ENCODE peak calls at places on chromosome 4, in ten cellular contexts. J is adipocyte, L is cardiac fibroblast, R is ovary, I is tibial nerve, T is neural progenitor cell, S is gastrocnemius medialis, V is GM23338, O is right cardiac atrium, B is dorsolateral prefrontal cortex. Z is an unnamed sample.

GRCh38 chr4:44121210-44121609 is 327.4 kb downstream of the KCTD8 start:
- DNase-seq in J (no peak), L (peak), R (no peak), I (no peak), T (no peak), S (no peak), V (no peak), O (no peak), B (no peak), Z (no peak)

GRCh38 chr4:28557755-28558154 is 1697.1 kb downstream of the STIM2 start:
- DNase-seq in J (peak), L (peak), R (no peak), I (no peak), T (no peak), S (no peak), V (no peak), O (no peak), B (no peak), Z (no peak)

GRCh38 chr4:163544407-163545038 is 50.0 kb downstream of the TMA16 start:
- DNase-seq in J (peak), L (peak), R (peak), I (no peak), T (peak), S (no peak), V (peak), O (peak), B (no peak), Z (no peak)

GRCh38 chr4:47326067-47326466 is 137.4 kb downstream of the COMMD8 start:
- DNase-seq in J (no peak), L (no peak), R (no peak), I (no peak), T (no peak), S (no peak), V (no peak), O (no peak), B (no peak), Z (no peak)

GRCh38 chr4:103018391-103019318 is 850 bp downstream of the SLC9B1 start:
- DNase-seq in J (peak), L (no peak), R (peak), I (no peak), T (no peak), S (no peak), V (peak), O (no peak), B (no peak), Z (no peak)

GRCh38 chr4:121567748-121568147 is 129.0 kb downstream of the ANXA5 start:
- DNase-seq in J (no peak), L (no peak), R (no peak), I (no peak), T (no peak), S (no peak), V (no peak), O (no peak), B (no peak), Z (no peak)

GRCh38 chr4:107818301-107818910 is 6.3 kb upstream of the SGMS2 start:
- DNase-seq in J (no peak), L (peak), R (no peak), I (no peak), T (no peak), S (no peak), V (no peak), O (no peak), B (no peak), Z (no peak)

GRCh38 chr4:80197132-80197573 is at the start of gene PRDM8:
- DNase-seq in J (peak), L (no peak), R (no peak), I (no peak), T (peak), S (no peak), V (peak), O (peak), B (peak), Z (no peak)

GRCh38 chr4:8267077-8267476 is 2.5 kb upstream of the HTRA3 start:
- DNase-seq in J (peak), L (peak), R (peak), I (peak), T (peak), S (no peak), V (peak), O (peak), B (no peak), Z (no peak)

GRCh38 chr4:4608214-4608537 is 66.3 kb upstream of the STX18 start:
- DNase-seq in J (no peak), L (no peak), R (no peak), I (no peak), T (no peak), S (no peak), V (no peak), O (no peak), B (no peak), Z (no peak)

GRCh38 chr4:98577956-98578355 is 80.5 kb downstream of the TSPAN5 start:
- DNase-seq in J (no peak), L (peak), R (no peak), I (no peak), T (no peak), S (no peak), V (no peak), O (no peak), B (no peak), Z (peak)

GRCh38 chr4:8644461-8644891 is 51.9 kb downstream of the CPZ start:
- DNase-seq in J (no peak), L (no peak), R (no peak), I (no peak), T (peak), S (no peak), V (no peak), O (no peak), B (no peak), Z (no peak)

GRCh38 chr4:6900181-6900812 is 9.3 kb upstream of the TBC1D14 start:
- DNase-seq in J (no peak), L (no peak), R (no peak), I (no peak), T (no peak), S (no peak), V (no peak), O (no peak), B (no peak), Z (no peak)

GRCh38 chr4:177177446-177178160 is 132.1 kb upstream of the NEIL3 start:
- DNase-seq in J (peak), L (peak), R (no peak), I (no peak), T (no peak), S (no peak), V (no peak), O (no peak), B (no peak), Z (no peak)

GRCh38 chr4:123821861-123822260 is 425.3 kb downstream of the SPRY1 start:
- DNase-seq in J (peak), L (peak), R (no peak), I (no peak), T (no peak), S (no peak), V (peak), O (no peak), B (no peak), Z (no peak)

GRCh38 chr4:88613417-88613875 is 21.2 kb downstream of the HERC3 start:
- DNase-seq in J (no peak), L (peak), R (no peak), I (no peak), T (no peak), S (peak), V (peak), O (no peak), B (no peak), Z (no peak)

GRCh38 chr4:145731026-145731425 is 51.1 kb downstream of the C4orf51 start:
- DNase-seq in J (no peak), L (peak), R (no peak), I (no peak), T (no peak), S (no peak), V (no peak), O (no peak), B (no peak), Z (no peak)

GRCh38 chr4:2652415-2653155 is 103.6 kb downstream of the TNIP2 start:
- DNase-seq in J (no peak), L (no peak), R (no peak), I (no peak), T (no peak), S (no peak), V (no peak), O (no peak), B (no peak), Z (no peak)

GRCh38 chr4:106038012-106038411 is 142.7 kb downstream of the NPNT start:
- DNase-seq in J (no peak), L (no peak), R (no peak), I (no peak), T (no peak), S (no peak), V (no peak), O (no peak), B (no peak), Z (no peak)

GRCh38 chr4:54898941-54899340 is 226.5 kb downstream of the KDR start:
- DNase-seq in J (no peak), L (peak), R (no peak), I (no peak), T (no peak), S (no peak), V (no peak), O (no peak), B (no peak), Z (peak)

GRCh38 chr4:152064282-152064681 is 303.5 kb upstream of the GATB start:
- DNase-seq in J (no peak), L (no peak), R (no peak), I (no peak), T (no peak), S (no peak), V (no peak), O (no peak), B (no peak), Z (no peak)

GRCh38 chr4:170281027-170281426 is 191.3 kb upstream of the AADAT start:
- DNase-seq in J (no peak), L (no peak), R (no peak), I (no peak), T (no peak), S (no peak), V (no peak), O (no peak), B (no peak), Z (no peak)

GRCh38 chr4:6913350-6913749 is 3.7 kb downstream of the TBC1D14 start:
- DNase-seq in J (no peak), L (no peak), R (no peak), I (no peak), T (no peak), S (no peak), V (no peak), O (no peak), B (no peak), Z (no peak)

GRCh38 chr4:31045724-31046318 is 325.7 kb downstream of the PCDH7 start:
- DNase-seq in J (peak), L (peak), R (no peak), I (no peak), T (no peak), S (no peak), V (peak), O (no peak), B (no peak), Z (peak)

GRCh38 chr4:2079926-2080325 is 20.8 kb downstream of the NAT8L start:
- DNase-seq in J (no peak), L (no peak), R (no peak), I (no peak), T (no peak), S (no peak), V (no peak), O (no peak), B (no peak), Z (no peak)

GRCh38 chr4:85756938-85757337 is 282.0 kb downstream of the ARHGAP24 start:
- DNase-seq in J (peak), L (peak), R (no peak), I (no peak), T (peak), S (no peak), V (peak), O (no peak), B (no peak), Z (no peak)

GRCh38 chr4:188691811-188692210 is 552.6 kb downstream of the TRIML1 start:
- DNase-seq in J (peak), L (peak), R (no peak), I (no peak), T (no peak), S (no peak), V (no peak), O (no peak), B (no peak), Z (no peak)

GRCh38 chr4:145840162-145840768 is 98.4 kb downstream of the ZNF827 start:
- DNase-seq in J (peak), L (peak), R (no peak), I (no peak), T (no peak), S (no peak), V (no peak), O (no peak), B (no peak), Z (peak)

GRCh38 chr4:3207531-3208037 is 41.4 kb upstream of the MSANTD1 start:
- DNase-seq in J (peak), L (peak), R (no peak), I (no peak), T (no peak), S (no peak), V (no peak), O (no peak), B (no peak), Z (no peak)

GRCh38 chr4:73308286-73308685 is 49.7 kb upstream of the ANKRD17 start:
- DNase-seq in J (peak), L (peak), R (no peak), I (no peak), T (peak), S (no peak), V (peak), O (no peak), B (no peak), Z (no peak)

GRCh38 chr4:89111833-89112563 is 665 bp downstream of the TIGD2 start:
- DNase-seq in J (peak), L (peak), R (no peak), I (no peak), T (peak), S (no peak), V (peak), O (no peak), B (no peak), Z (peak)

GRCh38 chr4:174256277-174256713 is 27.2 kb downstream of the FBXO8 start:
- DNase-seq in J (peak), L (peak), R (no peak), I (no peak), T (no peak), S (no peak), V (no peak), O (no peak), B (no peak), Z (peak)

GRCh38 chr4:108247511-108248088 is 78.9 kb upstream of the LEF1 start:
- DNase-seq in J (no peak), L (no peak), R (no peak), I (no peak), T (peak), S (no peak), V (peak), O (no peak), B (no peak), Z (no peak)

DNA sequence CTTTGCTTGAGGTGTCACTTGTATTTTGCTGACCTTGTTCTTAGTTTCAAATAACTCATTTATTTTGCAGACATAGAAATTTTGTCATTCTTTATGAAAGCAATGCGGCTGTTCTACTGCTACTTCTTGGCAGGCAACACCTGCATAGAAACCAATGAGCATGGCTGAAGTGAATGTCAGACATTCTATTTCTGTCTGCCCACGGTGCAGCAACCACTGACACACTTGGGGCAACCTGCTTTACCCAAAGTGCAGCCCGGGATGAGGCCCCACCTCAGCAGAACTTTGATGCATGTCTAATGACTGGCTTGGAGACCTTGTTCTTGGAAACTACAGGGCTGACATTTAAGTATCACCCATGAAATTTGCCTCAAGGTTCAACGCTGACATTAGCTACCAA is 93.6 kb downstream of the RBM47 start:
- DNase-seq in J (no peak), L (no peak), R (no peak), I (no peak), T (no peak), S (no peak), V (no peak), O (no peak), B (no peak), Z (no peak)
- H3K4me3 ChIP-seq in J (no peak), L (no peak), R (no peak), I (no peak), T (no peak), S (no peak), V (no peak), O (no peak), B (no peak), Z (no peak)

DNA sequence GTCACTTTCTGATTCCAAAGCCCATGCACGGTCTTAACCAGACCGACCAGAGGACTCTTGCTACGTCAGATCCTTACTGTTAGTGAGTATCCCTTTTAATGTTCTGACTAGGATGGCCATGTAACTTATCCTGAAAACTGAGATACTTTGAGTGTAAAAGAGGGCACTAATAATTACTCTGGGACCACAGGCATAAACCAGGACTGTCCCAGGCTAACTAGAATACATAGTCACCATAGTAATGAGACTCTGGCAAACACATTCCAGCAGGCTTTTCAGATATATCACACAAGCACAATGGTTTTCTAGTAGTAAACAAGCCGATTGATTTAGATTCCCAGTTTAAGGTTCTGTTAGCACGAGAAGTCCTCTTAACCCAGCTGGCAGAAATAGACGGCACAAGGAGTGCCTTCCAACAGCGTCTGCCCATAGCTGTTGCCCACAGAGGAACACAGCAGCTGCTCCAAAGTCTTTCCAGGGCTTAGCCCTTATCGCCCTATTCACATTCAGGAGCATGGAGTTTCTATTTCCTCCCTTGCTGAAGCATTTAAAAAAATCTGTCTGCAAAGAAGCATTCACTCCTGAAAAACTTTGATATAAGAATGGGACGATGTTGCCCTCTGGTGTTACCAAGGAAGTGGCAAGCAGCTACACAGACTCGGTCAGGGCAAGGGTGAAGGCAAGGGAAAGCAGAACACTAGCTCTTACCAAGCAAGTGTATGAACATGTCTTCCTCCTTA is 92.4 kb downstream of the CXCL13 start:
- DNase-seq in J (peak), L (peak), R (no peak), I (no peak), T (peak), S (peak), V (peak), O (no peak), B (no peak), Z (peak)
- H3K4me3 ChIP-seq in J (peak), L (no peak), R (no peak), I (no peak), T (no peak), S (peak), V (no peak), O (no peak), B (no peak), Z (no peak)

DNA sequence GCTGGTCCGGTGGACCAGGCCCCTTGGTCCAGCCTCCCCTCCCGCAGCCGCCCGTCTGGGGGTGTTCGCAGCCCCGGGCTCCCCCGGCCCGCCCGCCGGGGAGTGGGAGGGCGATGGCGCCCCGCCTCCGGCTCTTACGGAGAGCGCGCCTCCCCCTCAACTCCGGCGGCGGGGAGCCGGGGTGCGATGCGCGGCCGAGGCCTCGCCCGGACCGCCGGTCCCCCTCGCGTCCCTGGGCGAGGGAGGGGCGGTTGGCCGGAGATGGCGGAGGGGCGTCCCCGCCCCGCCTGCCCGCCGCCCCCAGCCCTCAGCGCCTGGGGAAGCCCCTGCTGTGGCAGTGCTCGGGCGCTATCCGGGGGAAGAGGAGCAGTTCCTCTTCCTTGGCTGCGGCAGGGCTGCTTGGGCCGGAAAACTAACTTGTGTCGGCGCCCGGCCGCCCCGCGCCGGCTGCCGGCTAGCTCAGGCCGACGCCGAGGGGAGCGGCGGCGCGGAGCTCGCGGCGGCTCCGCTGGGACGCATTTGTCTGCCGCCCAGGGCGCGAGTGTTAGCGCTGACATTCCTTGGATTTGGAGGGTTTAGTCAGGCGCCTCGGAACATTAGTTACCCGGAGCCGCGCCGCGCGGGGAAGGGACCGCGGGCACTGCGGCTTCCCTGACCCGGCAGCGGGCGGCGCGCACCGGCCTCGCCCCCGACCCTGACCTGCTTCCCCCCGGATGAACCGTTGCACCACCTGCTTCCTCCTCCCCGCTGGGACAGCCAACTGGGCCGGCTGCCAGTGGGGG is 1.0 kb downstream of the GALNT7 start:
- DNase-seq in J (peak), L (peak), R (peak), I (peak), T (peak), S (peak), V (peak), O (peak), B (peak), Z (no peak)
- H3K4me3 ChIP-seq in J (peak), L (peak), R (peak), I (peak), T (peak), S (peak), V (peak), O (peak), B (peak), Z (peak)

DNA sequence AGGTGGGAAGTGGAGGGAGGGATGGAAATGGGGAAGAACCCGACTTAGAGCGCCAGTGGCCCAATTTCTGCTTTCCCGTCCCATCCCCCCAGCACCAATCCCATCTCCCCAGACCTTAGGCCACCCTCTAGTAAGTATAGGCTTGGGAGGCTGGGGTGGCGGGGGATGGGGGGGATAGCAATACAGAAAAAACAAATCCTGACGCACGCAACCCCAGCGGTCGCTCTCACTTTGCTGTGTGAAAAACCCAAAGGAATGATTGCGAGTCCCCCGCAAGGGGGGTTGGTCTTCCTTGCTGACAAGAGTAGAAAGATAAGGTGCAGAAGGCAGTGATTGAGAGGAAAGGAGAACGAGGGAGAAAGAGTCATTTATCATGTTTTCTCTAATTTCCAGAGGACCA is 854 bp downstream of the CPE start:
- DNase-seq in J (peak), L (no peak), R (peak), I (no peak), T (peak), S (no peak), V (peak), O (peak), B (no peak), Z (no peak)
- H3K4me3 ChIP-seq in J (peak), L (peak), R (peak), I (peak), T (peak), S (peak), V (peak), O (peak), B (peak), Z (peak)

GRCh38 chr4:140343303-140343702 is 30.1 kb upstream of the SCOC start:
- DNase-seq in J (no peak), L (peak), R (peak), I (no peak), T (no peak), S (no peak), V (no peak), O (peak), B (no peak), Z (no peak)
- H3K4me3 ChIP-seq in J (no peak), L (no peak), R (no peak), I (no peak), T (no peak), S (no peak), V (no peak), O (no peak), B (no peak), Z (no peak)

GRCh38 chr4:71094201-71094600 is 100.8 kb downstream of the DCK start:
- DNase-seq in J (no peak), L (no peak), R (no peak), I (no peak), T (no peak), S (no peak), V (no peak), O (no peak), B (no peak), Z (no peak)

GRCh38 chr4:71093745-71094144 is 100.3 kb downstream of the DCK start:
- DNase-seq in J (no peak), L (no peak), R (no peak), I (no peak), T (no peak), S (no peak), V (no peak), O (no peak), B (no peak), Z (no peak)

GRCh38 chr4:71095141-71095939 is 101.9 kb downstream of the DCK start:
- DNase-seq in J (no peak), L (no peak), R (no peak), I (no peak), T (no peak), S (no peak), V (no peak), O (no peak), B (no peak), Z (no peak)
- H3K4me3 ChIP-seq in J (no peak), L (no peak), R (no peak), I (no peak), T (no peak), S (no peak), V (no peak), O (no peak), B (no peak), Z (no peak)